ENCODE peak calls at places on chromosomes 3 and 15, in five cellular contexts. Q is CD4-positive, alpha-beta memory T cell; X is lower lobe of right lung; Y is cardiac muscle cell; P is stomach. I is an unnamed sample. For H3K4me1 and H3K9me3, the result is how much of the 10 kb centered on the place peaks cover.

GRCh38 chr3:71341721-71342120 is 241.8 kb downstream of the FOXP1 start:
- DNase-seq in Q (no peak), X (no peak), Y (peak), P (no peak), I (no peak)

GRCh38 chr3:193714523-193715137 is 121.6 kb downstream of the OPA1 start:
- DNase-seq in Q (no peak), X (no peak), Y (no peak), P (no peak), I (no peak)

GRCh38 chr3:24470277-24470676 is 24.4 kb downstream of the THRB start:
- DNase-seq in Q (no peak), X (no peak), Y (no peak), P (no peak), I (no peak)

GRCh38 chr15:56806147-56806536 is 72.8 kb upstream of the ZNF280D start:
- DNase-seq in Q (peak), X (no peak), Y (no peak), P (no peak), I (no peak)

GRCh38 chr3:71389911-71390573 is 193.5 kb downstream of the FOXP1 start:
- DNase-seq in Q (peak), X (peak), Y (peak), P (peak), I (no peak)

GRCh38 chr3:38276917-38277630 is 5.0 kb upstream of the SLC22A14 start:
- DNase-seq in Q (no peak), X (no peak), Y (no peak), P (no peak), I (no peak)

GRCh38 chr15:78979456-78980320 is 34.8 kb upstream of the CTSH start:
- DNase-seq in Q (peak), X (no peak), Y (peak), P (peak), I (peak)

GRCh38 chr3:195226445-195226844 is 44.5 kb downstream of the XXYLT1 start:
- DNase-seq in Q (no peak), X (no peak), Y (no peak), P (peak), I (no peak)

GRCh38 chr3:135106445-135106844 is 311.4 kb downstream of the EPHB1 start:
- DNase-seq in Q (no peak), X (no peak), Y (peak), P (peak), I (no peak)

GRCh38 chr3:75171632-75172230 is 492.4 kb upstream of the FRG2C start:
- DNase-seq in Q (no peak), X (no peak), Y (peak), P (no peak), I (no peak)

GRCh38 chr3:66350601-66351000 is 129.8 kb downstream of the SLC25A26 start:
- DNase-seq in Q (no peak), X (no peak), Y (no peak), P (no peak), I (no peak)

GRCh38 chr15:95252404-95252803 is 1021.0 kb downstream of the MCTP2 start:
- DNase-seq in Q (no peak), X (no peak), Y (peak), P (no peak), I (no peak)

GRCh38 chr3:31504230-31504629 is 28.5 kb upstream of the STT3B start:
- DNase-seq in Q (no peak), X (no peak), Y (no peak), P (no peak), I (no peak)

GRCh38 chr15:25801586-25802284 is 61.4 kb downstream of the ATP10A start:
- DNase-seq in Q (no peak), X (no peak), Y (no peak), P (no peak), I (no peak)

GRCh38 chr15:25800761-25801515 is 62.2 kb downstream of the ATP10A start:
- DNase-seq in Q (no peak), X (no peak), Y (no peak), P (no peak), I (no peak)

GRCh38 chr15:25798207-25798931 is 64.8 kb downstream of the ATP10A start:
- DNase-seq in Q (no peak), X (no peak), Y (peak), P (no peak), I (no peak)

GRCh38 chr15:25802285-25802830 is 60.8 kb downstream of the ATP10A start:
- DNase-seq in Q (no peak), X (no peak), Y (no peak), P (no peak), I (no peak)

DNA sequence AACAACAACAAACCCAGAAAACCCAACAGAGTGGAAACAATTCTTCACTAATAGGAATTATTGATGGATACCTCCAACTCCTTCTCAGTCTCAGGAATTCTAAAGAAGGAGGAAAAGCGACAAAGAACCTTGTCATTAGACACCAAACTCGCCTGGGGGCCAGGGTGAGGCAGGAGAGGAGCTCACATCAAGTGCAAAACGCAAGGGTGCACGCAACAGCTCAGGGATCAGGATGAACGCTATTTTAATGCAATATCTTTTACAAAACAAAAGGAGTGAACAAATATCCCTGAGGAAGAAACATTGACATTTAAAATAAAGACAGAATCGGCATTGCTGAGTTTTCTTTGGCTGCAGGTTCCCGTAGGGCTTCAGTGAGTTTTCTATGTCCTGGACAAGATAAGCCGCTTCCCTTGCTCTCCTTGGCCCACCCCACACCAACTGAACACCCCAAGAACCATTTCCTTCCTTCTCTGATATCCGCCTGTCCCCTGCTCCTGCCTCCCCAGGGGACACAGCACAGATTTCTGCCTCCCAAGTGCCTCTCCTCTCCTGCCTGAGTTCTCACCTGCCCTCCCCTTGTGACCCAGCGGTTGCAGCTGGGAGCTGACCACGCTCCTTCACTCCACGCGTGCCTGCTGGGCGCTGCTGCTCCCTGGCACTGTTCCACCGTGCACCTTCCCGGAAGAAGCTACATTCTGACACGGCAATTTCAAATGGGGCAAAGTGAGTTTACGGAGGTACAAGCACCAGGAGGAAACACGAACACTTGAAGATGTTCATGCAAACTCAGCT is 63.0 kb downstream of the ATP10A start:
- DNase-seq in Q (no peak), X (no peak), Y (no peak), P (no peak), I (no peak)
- H3K4me1 ChIP-seq in Q (under half), X (under half), Y (under half), P (under half), I (under half)

GRCh38 chr15:29570931-29571727 is 251.1 kb downstream of the TJP1 start:
- DNase-seq in Q (no peak), X (no peak), Y (peak), P (no peak), I (no peak)

GRCh38 chr15:29568840-29569532 is 253.3 kb downstream of the TJP1 start:
- DNase-seq in Q (no peak), X (no peak), Y (peak), P (no peak), I (no peak)

GRCh38 chr15:29567336-29567735 is 254.9 kb downstream of the TJP1 start:
- DNase-seq in Q (no peak), X (no peak), Y (no peak), P (no peak), I (no peak)

GRCh38 chr15:29570121-29570930 is 251.9 kb downstream of the TJP1 start:
- DNase-seq in Q (no peak), X (no peak), Y (peak), P (no peak), I (no peak)

DNA sequence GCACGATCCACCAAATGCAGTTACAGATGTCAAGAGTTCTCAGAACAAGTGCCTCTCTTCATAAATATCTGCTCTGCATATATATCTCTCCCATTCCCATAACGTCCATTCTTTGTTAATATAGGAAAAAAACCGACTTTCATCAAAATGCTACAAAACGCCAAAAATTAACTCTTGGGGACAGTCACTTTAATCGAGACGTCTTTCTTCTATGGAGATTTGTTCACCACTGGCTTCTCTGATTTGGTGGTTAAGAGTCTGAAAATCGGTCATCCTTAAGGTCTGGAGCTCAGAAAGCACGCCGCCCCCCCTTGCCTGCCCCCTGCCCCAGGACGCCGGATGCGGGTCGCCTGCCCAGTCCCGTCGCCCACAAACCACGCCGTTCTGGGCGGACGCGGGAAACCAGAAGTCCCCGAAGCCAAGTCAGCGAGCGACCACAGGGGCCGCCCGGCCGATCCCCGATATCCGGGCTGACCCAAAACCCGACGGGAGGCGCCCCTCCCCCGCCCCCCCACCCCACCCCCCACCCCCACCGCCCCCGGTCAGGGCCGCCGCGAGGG is 252.7 kb downstream of the TJP1 start:
- DNase-seq in Q (no peak), X (no peak), Y (no peak), P (no peak), I (no peak)
- H3K4me3 ChIP-seq in Q (no peak), X (peak), Y (peak), P (peak), I (no peak)

GRCh38 chr15:26128611-26129140 is 265.5 kb upstream of the ATP10A start:
- DNase-seq in Q (no peak), X (no peak), Y (no peak), P (no peak), I (no peak)
- H3K9me3 ChIP-seq in Q (under half), X (under half), Y (under half), P (under half), I (under half)

GRCh38 chr3:113018461-113019181 is 27.8 kb downstream of the GTPBP8 start:
- DNase-seq in Q (peak), X (no peak), Y (peak), P (no peak), I (no peak)
- H3K4me1 ChIP-seq in Q (under half), X (under half), Y (under half), P (under half), I (under half)

DNA sequence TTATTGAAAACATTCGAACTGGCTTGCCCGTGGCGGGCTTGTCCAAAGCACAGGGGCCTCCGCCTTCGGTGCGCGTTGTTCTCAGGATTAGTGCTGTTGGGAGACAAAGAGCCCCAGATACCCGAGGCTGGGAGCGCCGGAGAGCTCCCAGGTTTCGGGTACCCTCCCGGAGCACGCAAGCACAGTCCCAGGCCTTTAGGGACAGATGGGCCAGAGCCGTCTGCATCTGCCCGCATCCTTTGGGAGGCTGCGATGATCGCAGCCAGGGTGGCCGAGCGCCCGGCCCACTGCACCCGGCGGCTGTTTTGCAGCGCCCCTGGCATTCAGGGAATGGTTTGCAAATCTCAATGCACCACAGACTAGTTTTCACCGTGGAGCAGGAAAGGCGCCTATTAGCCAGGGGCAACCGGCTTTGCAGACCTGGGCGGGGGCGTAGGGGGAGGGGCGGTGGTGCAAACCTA is 5.0 kb upstream of the FEZF2 start:
- DNase-seq in Q (no peak), X (no peak), Y (no peak), P (no peak), I (no peak)
- H3K4me3 ChIP-seq in Q (no peak), X (no peak), Y (no peak), P (no peak), I (no peak)

DNA sequence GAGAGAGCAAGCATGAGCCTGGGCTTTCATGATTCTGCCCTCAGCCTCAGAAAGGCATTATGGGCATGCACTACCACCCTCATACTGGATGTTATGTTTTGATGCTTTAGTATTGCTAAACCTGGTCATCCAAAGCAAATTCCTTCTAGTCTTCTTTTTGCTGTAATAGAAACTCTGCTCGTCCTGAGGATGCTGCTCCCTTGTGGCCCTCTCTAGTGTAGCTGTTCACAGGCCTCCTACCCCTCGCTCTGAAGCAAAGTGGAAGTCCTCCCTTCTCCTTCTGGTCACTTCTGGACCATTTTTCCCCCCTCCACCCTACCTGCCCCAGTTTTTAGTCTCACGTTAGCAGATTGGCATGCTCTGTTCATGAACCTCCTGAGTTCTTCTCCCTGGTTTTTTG is 22.9 kb upstream of the CCNL1 start:
- DNase-seq in Q (no peak), X (no peak), Y (peak), P (no peak), I (no peak)
- H3K9me3 ChIP-seq in Q (under half), X (under half), Y (under half), P (under half), I (under half)

GRCh38 chr15:89200182-89200581 is 21.2 kb downstream of the RLBP1 start:
- DNase-seq in Q (no peak), X (no peak), Y (no peak), P (no peak), I (no peak)
- H3K4me1 ChIP-seq in Q (under half), X (under half), Y (under half), P (under half), I (under half)